ENCODE peak calls at places on chromosomes 5 and 9, in four cellular contexts. One of them, this sample, is unnamed.
A peak's percentile ranks its signal among the peaks of the same experiment; 100 is the strongest.

GRCh38 chr9:126947529-126947928 is 32.9 kb downstream of the RALGPS1 start:
- DNase-seq in left colon: no peak
- DNase-seq in stimulated activated CD8-positive, alpha-beta memory T cell treated with anti-CD3 and anti-CD28 coated beads, Interleukin-7, amount 100 ng/mL, for 24 hours: no peak
- DNase-seq in stimulated activated naive CD8-positive, alpha-beta T cell treated with anti-CD3 and anti-CD28 coated beads, Interleukin-15, amount 100 ng/mL, for 72 hours: no peak
- DNase-seq in this sample: no peak

GRCh38 chr5:160175438-160176218 is 53.7 kb upstream of the FABP6 start:
- DNase-seq in left colon: no peak
- DNase-seq in stimulated activated CD8-positive, alpha-beta memory T cell treated with anti-CD3 and anti-CD28 coated beads, Interleukin-7, amount 100 ng/mL, for 24 hours: no peak
- DNase-seq in stimulated activated naive CD8-positive, alpha-beta T cell treated with anti-CD3 and anti-CD28 coated beads, Interleukin-15, amount 100 ng/mL, for 72 hours: no peak
- DNase-seq in this sample: no peak

GRCh38 chr9:123926986-123927385 is 2.9 kb downstream of the DENND1A start:
- DNase-seq in left colon: no peak
- DNase-seq in stimulated activated CD8-positive, alpha-beta memory T cell treated with anti-CD3 and anti-CD28 coated beads, Interleukin-7, amount 100 ng/mL, for 24 hours: no peak
- DNase-seq in stimulated activated naive CD8-positive, alpha-beta T cell treated with anti-CD3 and anti-CD28 coated beads, Interleukin-15, amount 100 ng/mL, for 72 hours: no peak
- DNase-seq in this sample: no peak

GRCh38 chr9:134318941-134319305 is 7.3 kb upstream of the RXRA start:
- DNase-seq in left colon: peak; percentile 18
- DNase-seq in stimulated activated CD8-positive, alpha-beta memory T cell treated with anti-CD3 and anti-CD28 coated beads, Interleukin-7, amount 100 ng/mL, for 24 hours: no peak
- DNase-seq in stimulated activated naive CD8-positive, alpha-beta T cell treated with anti-CD3 and anti-CD28 coated beads, Interleukin-15, amount 100 ng/mL, for 72 hours: no peak
- DNase-seq in this sample: no peak

GRCh38 chr5:127088226-127088625 is 14.9 kb upstream of the C5orf63 start:
- DNase-seq in left colon: no peak
- DNase-seq in stimulated activated CD8-positive, alpha-beta memory T cell treated with anti-CD3 and anti-CD28 coated beads, Interleukin-7, amount 100 ng/mL, for 24 hours: no peak
- DNase-seq in stimulated activated naive CD8-positive, alpha-beta T cell treated with anti-CD3 and anti-CD28 coated beads, Interleukin-15, amount 100 ng/mL, for 72 hours: no peak
- DNase-seq in this sample: no peak

GRCh38 chr5:177133845-177134652 is 476 bp downstream of the NSD1 start:
- DNase-seq in left colon: no peak
- DNase-seq in stimulated activated CD8-positive, alpha-beta memory T cell treated with anti-CD3 and anti-CD28 coated beads, Interleukin-7, amount 100 ng/mL, for 24 hours: no peak
- DNase-seq in stimulated activated naive CD8-positive, alpha-beta T cell treated with anti-CD3 and anti-CD28 coated beads, Interleukin-15, amount 100 ng/mL, for 72 hours: peak; percentile 62
- DNase-seq in this sample: no peak

GRCh38 chr9:137195525-137196220 is 4.9 kb downstream of the TPRN start:
- DNase-seq in left colon: peak; percentile 93
- DNase-seq in stimulated activated CD8-positive, alpha-beta memory T cell treated with anti-CD3 and anti-CD28 coated beads, Interleukin-7, amount 100 ng/mL, for 24 hours: no peak
- DNase-seq in stimulated activated naive CD8-positive, alpha-beta T cell treated with anti-CD3 and anti-CD28 coated beads, Interleukin-15, amount 100 ng/mL, for 72 hours: no peak
- DNase-seq in this sample: no peak

GRCh38 chr5:131281133-131281867 is 17.4 kb downstream of the CDC42SE2 start:
- DNase-seq in left colon: no peak
- DNase-seq in stimulated activated CD8-positive, alpha-beta memory T cell treated with anti-CD3 and anti-CD28 coated beads, Interleukin-7, amount 100 ng/mL, for 24 hours: no peak
- DNase-seq in stimulated activated naive CD8-positive, alpha-beta T cell treated with anti-CD3 and anti-CD28 coated beads, Interleukin-15, amount 100 ng/mL, for 72 hours: no peak
- DNase-seq in this sample: no peak

GRCh38 chr5:134149571-134150303 is 27.0 kb downstream of the SKP1 start:
- DNase-seq in left colon: no peak
- DNase-seq in stimulated activated CD8-positive, alpha-beta memory T cell treated with anti-CD3 and anti-CD28 coated beads, Interleukin-7, amount 100 ng/mL, for 24 hours: no peak
- DNase-seq in stimulated activated naive CD8-positive, alpha-beta T cell treated with anti-CD3 and anti-CD28 coated beads, Interleukin-15, amount 100 ng/mL, for 72 hours: no peak
- DNase-seq in this sample: no peak

GRCh38 chr5:38533286-38534121 is 22.9 kb downstream of the LIFR start:
- DNase-seq in left colon: no peak
- DNase-seq in stimulated activated CD8-positive, alpha-beta memory T cell treated with anti-CD3 and anti-CD28 coated beads, Interleukin-7, amount 100 ng/mL, for 24 hours: no peak
- DNase-seq in stimulated activated naive CD8-positive, alpha-beta T cell treated with anti-CD3 and anti-CD28 coated beads, Interleukin-15, amount 100 ng/mL, for 72 hours: no peak
- DNase-seq in this sample: no peak

This sample was measured in omental fat pad.